ENCODE peak calls at places on chromosomes 11 and 22, in four cellular contexts. R is WTC11, X is K562, E is HepG2. U is an unnamed sample.

GRCh38 chr22:21857501-21857914 is 9.9 kb downstream of the MAPK1 start:
- DNase-seq in R (no peak), E (peak; percentile 97), X (no peak), U (no peak)

GRCh38 chr11:289706-290620 is 1.0 kb downstream of the PGGHG start:
- DNase-seq in E (no peak), X (no peak), R (peak; percentile 16), U (no peak)

GRCh38 chr11:125105921-125106320 is 5.5 kb downstream of the TMEM218 start:
- DNase-seq in X (no peak), R (no peak), E (no peak), U (no peak)

GRCh38 chr11:9672288-9672916 is 8.5 kb downstream of the SWAP70 start:
- DNase-seq in E (no peak), X (no peak), R (no peak), U (no peak)

GRCh38 chr22:39664485-39665200 is 94.1 kb downstream of the CACNA1I start:
- DNase-seq in E (no peak), R (peak; percentile 90), X (peak; percentile 98), U (peak; percentile 83)

GRCh38 chr11:45362636-45363035 is 76.5 kb upstream of the SYT13 start:
- DNase-seq in X (no peak), E (no peak), R (no peak), U (no peak)

GRCh38 chr11:2213384-2213842 is 41.8 kb upstream of the TH start:
- DNase-seq in E (peak; percentile 96), X (no peak), R (peak; percentile 22), U (no peak)

GRCh38 chr11:57781529-57781943 is 19.9 kb downstream of the CTNND1 start:
- DNase-seq in X (no peak), E (no peak), R (peak; percentile 72), U (no peak)

GRCh38 chr11:11598243-11598642 is 23.6 kb downstream of the GALNT18 start:
- DNase-seq in E (no peak), X (no peak), R (no peak), U (no peak)

GRCh38 chr11:63888170-63889086 is 28.5 kb downstream of the RCOR2 start:
- DNase-seq in X (peak; percentile 91), R (peak; percentile 62), E (peak; percentile 81), U (no peak)

GRCh38 chr11:73324116-73324515 is 16.0 kb downstream of the ARHGEF17 start:
- DNase-seq in R (no peak), E (no peak), X (no peak), U (no peak)

GRCh38 chr11:130904380-130904779 is 11.9 kb downstream of the SNX19 start:
- DNase-seq in X (peak; percentile 25), E (no peak), R (no peak), U (peak; percentile 18)

GRCh38 chr22:49306632-49306975 is 521.1 kb downstream of the BRD1 start:
- DNase-seq in E (no peak), R (no peak), X (no peak), U (no peak)

GRCh38 chr22:49664371-49664881 is 163.2 kb downstream of the BRD1 start:
- DNase-seq in R (no peak), X (no peak), E (no peak), U (no peak)

GRCh38 chr11:64357446-64357845 is 1.5 kb upstream of the RPS6KA4 start:
- DNase-seq in R (no peak), E (no peak), X (no peak), U (no peak)

GRCh38 chr11:43835104-43835503 is 45.5 kb upstream of the ALKBH3 start:
- DNase-seq in X (no peak), R (no peak), E (no peak), U (no peak)

GRCh38 chr11:69301491-69302401 is 7.8 kb downstream of the MYEOV start:
- DNase-seq in R (no peak), E (peak; percentile 60), X (peak; percentile 65), U (no peak)

GRCh38 chr11:108135845-108136599 is 14.7 kb downstream of the ACAT1 start:
- DNase-seq in R (no peak), X (no peak), E (no peak), U (peak; percentile 14)

GRCh38 chr22:48523091-48523490 is 1304.6 kb downstream of the BRD1 start:
- DNase-seq in R (no peak), X (no peak), E (no peak), U (no peak)

GRCh38 chr11:111977141-111978027 is 40.2 kb downstream of the DIXDC1 start:
- DNase-seq in R (peak; percentile 64), X (no peak), E (no peak), U (peak; percentile 63)

GRCh38 chr11:26778000-26778757 is 56.3 kb upstream of the SLC5A12 start:
- DNase-seq in E (no peak), X (no peak), R (no peak), U (no peak)

GRCh38 chr11:3120071-3120792 is 44.9 kb downstream of the OSBPL5 start:
- DNase-seq in E (no peak), X (no peak), R (peak; percentile 5), U (no peak)

GRCh38 chr11:14186376-14186775 is 172.6 kb downstream of the RRAS2 start:
- DNase-seq in E (no peak), R (no peak), X (no peak), U (no peak)

GRCh38 chr11:131534031-131534430 is 163.6 kb downstream of the NTM start:
- DNase-seq in X (no peak), R (no peak), E (no peak), U (no peak)

GRCh38 chr11:133065847-133066485 is 466.3 kb downstream of the OPCML start:
- DNase-seq in R (no peak), E (no peak), X (no peak), U (no peak)

GRCh38 chr11:84438565-84438964 is 1152.4 kb upstream of the CCDC90B start:
- DNase-seq in X (no peak), E (no peak), R (no peak), U (no peak)

GRCh38 chr11:108958446-108959123 is 293.7 kb downstream of the DDX10 start:
- DNase-seq in E (no peak), R (no peak), X (no peak), U (no peak)

GRCh38 chr11:79045811-79046304 is 395.0 kb downstream of the TENM4 start:
- DNase-seq in E (no peak), R (no peak), X (no peak), U (no peak)
- TF ChIP-seq ELF4 in E (no peak), R (no peak), X (no peak), U (no peak)

GRCh38 chr11:50169634-50170033 is 137.0 kb downstream of the OR4C45 start:
- DNase-seq in X (no peak), R (no peak), E (no peak), U (no peak)
- TF ChIP-seq ELF4 in X (no peak), R (no peak), E (no peak), U (no peak)

GRCh38 chr11:76771446-76772099 is 11.6 kb upstream of the TSKU start:
- DNase-seq in X (no peak), R (no peak), E (no peak), U (no peak)

GRCh38 chr11:76768091-76769047 is 14.8 kb upstream of the TSKU start:
- DNase-seq in E (peak; percentile 29), X (no peak), R (no peak), U (no peak)

GRCh38 chr11:76769071-76769560 is 14.0 kb upstream of the TSKU start:
- DNase-seq in R (no peak), E (no peak), X (no peak), U (no peak)

GRCh38 chr11:76770642-76771445 is 12.3 kb upstream of the TSKU start:
- DNase-seq in X (no peak), R (no peak), E (peak; percentile 69), U (no peak)

DNA sequence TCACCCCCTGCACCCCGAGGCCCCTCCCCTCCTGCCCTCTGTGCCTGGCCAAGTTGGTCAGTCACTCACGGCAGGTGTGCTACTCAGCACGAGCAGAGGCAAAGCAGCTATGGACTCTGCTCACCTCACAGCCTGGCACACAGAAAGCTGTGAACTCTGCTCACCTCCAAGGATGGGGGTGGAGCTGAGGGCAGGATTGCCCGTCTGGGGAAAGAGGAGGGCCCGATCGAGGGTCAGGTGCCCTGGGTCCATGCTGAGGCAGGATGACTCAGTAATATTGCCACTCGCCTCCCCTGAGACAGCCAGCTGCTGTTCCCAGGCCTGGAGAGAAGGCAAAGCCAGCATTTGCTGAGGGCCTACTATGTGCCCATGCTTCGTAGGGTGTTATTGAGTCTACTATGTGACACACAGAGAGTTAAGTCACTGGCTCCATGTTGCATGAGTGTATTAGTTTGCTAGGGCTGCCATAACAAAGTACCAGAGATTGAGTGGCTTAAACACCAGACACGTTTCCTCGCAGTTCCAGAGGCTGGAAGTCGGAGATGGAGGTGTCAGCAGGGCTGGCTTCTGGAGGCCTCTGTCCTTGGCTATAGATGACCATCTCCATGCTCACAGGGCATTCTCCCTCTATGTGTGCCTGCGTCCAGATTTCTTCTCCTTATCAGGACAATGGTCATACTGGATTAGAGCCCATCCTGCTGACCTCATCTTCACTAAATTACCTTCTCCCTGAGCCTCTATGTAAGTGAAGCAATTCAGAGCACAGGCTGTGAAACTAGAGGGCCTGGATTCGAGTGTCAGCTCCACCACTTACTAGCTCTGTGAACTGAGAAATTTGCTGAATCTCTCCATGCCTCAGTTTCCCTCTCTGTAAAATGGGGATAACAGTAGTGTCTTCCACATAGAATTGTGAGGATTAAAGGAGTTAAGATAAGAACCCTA is 13.2 kb upstream of the TSKU start:
- DNase-seq in E (peak; percentile 81), X (no peak), R (no peak), U (no peak)
- TF ChIP-seq ELF4 in E (no peak), X (no peak), R (no peak), U (no peak)

GRCh38 chr11:110355011-110355744 is 58.8 kb upstream of the RDX start:
- DNase-seq in R (no peak), E (peak; percentile 35), X (no peak), U (peak; percentile 19)

GRCh38 chr11:110356769-110357671 is 60.6 kb upstream of the RDX start:
- DNase-seq in R (no peak), E (peak; percentile 84), X (no peak), U (no peak)
- TF ChIP-seq ELF4 in R (no peak), E (no peak), X (no peak), U (no peak)

DNA sequence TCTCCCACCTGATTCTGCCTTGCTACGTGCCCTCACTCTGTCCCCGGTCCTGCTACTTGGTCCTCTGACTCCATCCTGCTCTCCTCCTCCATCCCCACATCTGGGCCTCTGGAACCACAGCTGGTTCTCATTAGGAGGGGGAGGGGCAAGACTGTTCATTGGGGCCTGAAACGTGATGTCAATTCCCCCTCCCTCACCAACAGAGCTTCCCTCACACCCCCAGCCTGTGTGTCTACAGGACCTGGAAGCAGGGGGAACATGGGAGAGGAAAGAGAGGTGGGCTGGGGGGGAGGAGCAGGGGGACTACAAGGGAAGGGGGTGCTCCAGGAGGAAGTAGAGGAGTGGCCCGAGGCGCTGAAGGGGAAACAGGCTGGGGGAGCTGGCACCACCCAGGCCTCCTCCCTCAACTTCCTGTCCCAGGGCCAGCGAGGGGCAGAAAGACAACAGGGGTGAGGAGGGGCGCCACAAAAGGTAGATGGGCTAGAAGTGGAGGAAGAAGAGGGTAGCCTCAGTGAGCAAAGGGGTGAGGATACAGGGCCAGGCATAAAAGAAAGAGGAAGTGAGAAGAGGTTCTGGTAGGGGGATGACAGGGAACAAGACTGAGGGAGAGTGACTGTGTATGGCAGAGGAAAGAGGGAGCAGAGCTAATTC is 8.9 kb downstream of the DCHS1 start:
- DNase-seq in E (no peak), R (no peak), X (no peak), U (no peak)
- TF ChIP-seq ELF4 in E (no peak), R (no peak), X (no peak), U (no peak)

GRCh38 chr22:27685515-27685914 is 116.0 kb downstream of the MN1 start:
- DNase-seq in E (no peak), R (no peak), X (no peak), U (no peak)
- TF ChIP-seq ELF4 in E (no peak), R (no peak), X (no peak), U (no peak)

GRCh38 chr11:128532016-128532570 is 55.3 kb downstream of the ETS1 start:
- DNase-seq in R (no peak), E (no peak), X (no peak), U (no peak)
- TF ChIP-seq ELF4 in R (no peak), E (no peak), X (no peak), U (no peak)